ENCODE peak calls at places on chromosome 12, in five cellular contexts. G, I, A, J and O are unnamed samples.

GRCh38 chr12:127120851-127121250 is 1146.1 kb upstream of the TMEM132C start:
- DNase-seq in G (no peak), I (no peak), A (no peak), J (no peak), O (no peak)

GRCh38 chr12:42961395-42961794 is 371.8 kb upstream of the PRICKLE1 start:
- DNase-seq in G (no peak), I (no peak), A (no peak), J (peak), O (no peak)

GRCh38 chr12:115763982-115764621 is 513.4 kb downstream of the MED13L start:
- DNase-seq in G (peak), I (no peak), A (no peak), J (no peak), O (no peak)

GRCh38 chr12:118035194-118036041 is 18.9 kb downstream of the RFC5 start:
- DNase-seq in G (peak), I (no peak), A (no peak), J (peak), O (peak)

GRCh38 chr12:74689071-74689655 is 151.5 kb downstream of the ATXN7L3B start:
- DNase-seq in G (no peak), I (no peak), A (no peak), J (peak), O (no peak)

GRCh38 chr12:62802981-62803380 is 132.0 kb downstream of the PPM1H start:
- DNase-seq in G (no peak), I (no peak), A (no peak), J (peak), O (peak)

GRCh38 chr12:50221228-50222008 is 54.2 kb upstream of the CERS5 start:
- DNase-seq in G (peak), I (no peak), A (no peak), J (peak), O (peak)

GRCh38 chr12:3134126-3134525 is 56.9 kb downstream of the TSPAN9 start:
- DNase-seq in G (no peak), I (no peak), A (no peak), J (no peak), O (no peak)

GRCh38 chr12:95321516-95322246 is 104.1 kb downstream of the VEZT start:
- DNase-seq in G (no peak), I (no peak), A (no peak), J (no peak), O (peak)

GRCh38 chr12:96246926-96247566 is 52.9 kb downstream of the ELK3 start:
- DNase-seq in G (no peak), I (no peak), A (no peak), J (no peak), O (no peak)

GRCh38 chr12:28611115-28611435 is 420.8 kb downstream of the CCDC91 start:
- DNase-seq in G (no peak), I (no peak), A (no peak), J (peak), O (no peak)

GRCh38 chr12:990308-990648 is 745 bp upstream of the ERC1 start:
- DNase-seq in G (peak), I (peak), A (peak), J (peak), O (peak)

GRCh38 chr12:110141389-110141788 is 17.2 kb downstream of the IFT81 start:
- DNase-seq in G (no peak), I (no peak), A (no peak), J (peak), O (peak)

GRCh38 chr12:9872116-9872515 is 3.0 kb upstream of the CLEC2B start:
- DNase-seq in G (no peak), I (no peak), A (no peak), J (no peak), O (no peak)

GRCh38 chr12:77847665-77848431 is 17.2 kb downstream of the NAV3 start:
- DNase-seq in G (no peak), I (no peak), A (no peak), J (peak), O (no peak)